ENCODE peak calls at places on chromosomes 12 and 14, in five cellular contexts. One of them, this sample, is unnamed.

GRCh38 chr12:113174461-113175384 is 10.6 kb downstream of the DDX54 start:
- DNase-seq in right lobe of liver: peak; percentile 76
- DNase-seq in sigmoid colon: no peak
- DNase-seq in Peyer's patch: peak; percentile 80
- DNase-seq in esophagus squamous epithelium: no peak
- DNase-seq in this sample: peak; percentile 60

GRCh38 chr14:75879031-75879430 is 102.8 kb downstream of the TGFB3 start:
- DNase-seq in esophagus squamous epithelium: no peak
- DNase-seq in right lobe of liver: no peak
- DNase-seq in sigmoid colon: no peak
- DNase-seq in Peyer's patch: no peak
- DNase-seq in this sample: no peak

GRCh38 chr12:75812341-75813018 is 219.1 kb downstream of the PHLDA1 start:
- DNase-seq in esophagus squamous epithelium: no peak
- DNase-seq in sigmoid colon: no peak
- DNase-seq in Peyer's patch: no peak
- DNase-seq in right lobe of liver: no peak
- DNase-seq in this sample: no peak

GRCh38 chr12:117807355-117807754 is 161.4 kb downstream of the KSR2 start:
- DNase-seq in right lobe of liver: no peak
- DNase-seq in Peyer's patch: no peak
- DNase-seq in esophagus squamous epithelium: no peak
- DNase-seq in sigmoid colon: no peak
- DNase-seq in this sample: no peak

GRCh38 chr14:74890262-74890661 is 8.5 kb downstream of the DLST start:
- DNase-seq in right lobe of liver: no peak
- DNase-seq in esophagus squamous epithelium: no peak
- DNase-seq in sigmoid colon: no peak
- DNase-seq in Peyer's patch: no peak
- DNase-seq in this sample: no peak

GRCh38 chr14:103185051-103186027 is 62.1 kb downstream of the TNFAIP2 start:
- DNase-seq in Peyer's patch: no peak
- DNase-seq in sigmoid colon: peak; percentile 41
- DNase-seq in right lobe of liver: no peak
- DNase-seq in esophagus squamous epithelium: no peak
- DNase-seq in this sample: peak; percentile 54

GRCh38 chr14:61602733-61603077 is 92.6 kb upstream of the HIF1A start:
- DNase-seq in Peyer's patch: no peak
- DNase-seq in right lobe of liver: no peak
- DNase-seq in esophagus squamous epithelium: no peak
- DNase-seq in sigmoid colon: no peak
- DNase-seq in this sample: no peak

GRCh38 chr12:106126441-106127288 is 12.1 kb downstream of the NUAK1 start:
- DNase-seq in esophagus squamous epithelium: no peak
- DNase-seq in right lobe of liver: no peak
- DNase-seq in Peyer's patch: no peak
- DNase-seq in sigmoid colon: peak; percentile 62
- DNase-seq in this sample: no peak

GRCh38 chr14:59406454-59407245 is 58.5 kb downstream of the GPR135 start:
- DNase-seq in esophagus squamous epithelium: no peak
- DNase-seq in Peyer's patch: no peak
- DNase-seq in sigmoid colon: no peak
- DNase-seq in right lobe of liver: no peak
- DNase-seq in this sample: no peak

GRCh38 chr14:104288272-104288671 is 149.9 kb downstream of the KIF26A start:
- DNase-seq in sigmoid colon: peak; percentile 37
- DNase-seq in right lobe of liver: peak; percentile 34
- DNase-seq in Peyer's patch: peak; percentile 19
- DNase-seq in esophagus squamous epithelium: no peak
- DNase-seq in this sample: no peak

GRCh38 chr14:72880164-72880563 is 13.7 kb downstream of the DPF3 start:
- DNase-seq in sigmoid colon: no peak
- DNase-seq in Peyer's patch: no peak
- DNase-seq in right lobe of liver: no peak
- DNase-seq in esophagus squamous epithelium: no peak
- DNase-seq in this sample: peak; percentile 26

GRCh38 chr12:89949457-89950195 is 241.0 kb upstream of the ATP2B1 start:
- DNase-seq in right lobe of liver: no peak
- DNase-seq in sigmoid colon: no peak
- DNase-seq in Peyer's patch: no peak
- DNase-seq in esophagus squamous epithelium: no peak
- DNase-seq in this sample: peak; percentile 26

GRCh38 chr12:105945935-105946334 is 192.8 kb downstream of the NUAK1 start:
- DNase-seq in right lobe of liver: no peak
- DNase-seq in Peyer's patch: no peak
- DNase-seq in sigmoid colon: no peak
- DNase-seq in esophagus squamous epithelium: no peak
- DNase-seq in this sample: no peak

GRCh38 chr14:91383439-91383838 is 34.2 kb downstream of the CCDC88C start:
- DNase-seq in right lobe of liver: no peak
- DNase-seq in esophagus squamous epithelium: no peak
- DNase-seq in sigmoid colon: no peak
- DNase-seq in Peyer's patch: no peak
- DNase-seq in this sample: no peak

GRCh38 chr12:3436496-3437060 is 54.4 kb upstream of the PRMT8 start:
- DNase-seq in Peyer's patch: no peak
- DNase-seq in sigmoid colon: no peak
- DNase-seq in right lobe of liver: no peak
- DNase-seq in esophagus squamous epithelium: no peak
- DNase-seq in this sample: no peak

GRCh38 chr14:99287269-99287942 is 15.4 kb upstream of the BCL11B start:
- DNase-seq in esophagus squamous epithelium: no peak
- DNase-seq in right lobe of liver: no peak
- DNase-seq in sigmoid colon: no peak
- DNase-seq in Peyer's patch: no peak
- DNase-seq in this sample: no peak

GRCh38 chr12:104410326-104410725 is 46.4 kb upstream of the CHST11 start:
- DNase-seq in esophagus squamous epithelium: no peak
- DNase-seq in sigmoid colon: no peak
- DNase-seq in Peyer's patch: no peak
- DNase-seq in right lobe of liver: no peak
- DNase-seq in this sample: no peak

GRCh38 chr12:95857799-95858198 is 953 bp upstream of the SNRPF start:
- DNase-seq in sigmoid colon: no peak
- DNase-seq in esophagus squamous epithelium: no peak
- DNase-seq in Peyer's patch: no peak
- DNase-seq in right lobe of liver: no peak
- DNase-seq in this sample: peak; percentile 27

GRCh38 chr14:81169711-81170103 is 51.1 kb downstream of the GTF2A1 start:
- DNase-seq in Peyer's patch: peak; percentile 60
- DNase-seq in sigmoid colon: peak; percentile 87
- DNase-seq in esophagus squamous epithelium: no peak
- DNase-seq in right lobe of liver: peak; percentile 81
- DNase-seq in this sample: peak; percentile 61

GRCh38 chr12:25052191-25053020 is 103.5 kb upstream of the BCAT1 start:
- DNase-seq in Peyer's patch: no peak
- DNase-seq in sigmoid colon: no peak
- DNase-seq in esophagus squamous epithelium: no peak
- DNase-seq in right lobe of liver: no peak
- DNase-seq in this sample: peak; percentile 76

GRCh38 chr12:53049582-53050318 is at the start of gene TNS2:
- DNase-seq in esophagus squamous epithelium: no peak
- DNase-seq in right lobe of liver: peak; percentile 88
- DNase-seq in Peyer's patch: peak; percentile 85
- DNase-seq in sigmoid colon: peak; percentile 95
- DNase-seq in this sample: no peak

GRCh38 chr14:51953996-51954395 is 35.4 kb upstream of the RTRAF start:
- DNase-seq in sigmoid colon: no peak
- DNase-seq in right lobe of liver: no peak
- DNase-seq in Peyer's patch: no peak
- DNase-seq in esophagus squamous epithelium: no peak
- DNase-seq in this sample: no peak

GRCh38 chr12:124646385-124647230 is 79.2 kb upstream of the NCOR2 start:
- DNase-seq in right lobe of liver: no peak
- DNase-seq in Peyer's patch: no peak
- DNase-seq in esophagus squamous epithelium: no peak
- DNase-seq in sigmoid colon: no peak
- DNase-seq in this sample: no peak

GRCh38 chr12:124436366-124436765 is 131.0 kb downstream of the NCOR2 start:
- DNase-seq in sigmoid colon: no peak
- DNase-seq in esophagus squamous epithelium: no peak
- DNase-seq in Peyer's patch: no peak
- DNase-seq in right lobe of liver: no peak
- DNase-seq in this sample: no peak

GRCh38 chr12:96249196-96250118 is 55.3 kb downstream of the ELK3 start:
- DNase-seq in right lobe of liver: no peak
- DNase-seq in Peyer's patch: no peak
- DNase-seq in esophagus squamous epithelium: no peak
- DNase-seq in sigmoid colon: peak; percentile 91
- DNase-seq in this sample: no peak

GRCh38 chr12:100733817-100734593 is 60.6 kb upstream of the ANO4 start:
- DNase-seq in right lobe of liver: no peak
- DNase-seq in sigmoid colon: no peak
- DNase-seq in esophagus squamous epithelium: no peak
- DNase-seq in Peyer's patch: no peak
- DNase-seq in this sample: no peak

GRCh38 chr14:102222751-102223150 is 82.2 kb downstream of the MOK start:
- DNase-seq in sigmoid colon: no peak
- DNase-seq in esophagus squamous epithelium: no peak
- DNase-seq in Peyer's patch: no peak
- DNase-seq in right lobe of liver: no peak
- DNase-seq in this sample: no peak

GRCh38 chr12:46675736-46676135 is 150.1 kb downstream of the SLC38A4 start:
- DNase-seq in Peyer's patch: no peak
- DNase-seq in right lobe of liver: peak; percentile 48
- DNase-seq in sigmoid colon: no peak
- DNase-seq in esophagus squamous epithelium: no peak
- DNase-seq in this sample: peak; percentile 3

GRCh38 chr12:131041968-131042847 is 88.5 kb downstream of the ADGRD1 start:
- DNase-seq in right lobe of liver: peak; percentile 31
- DNase-seq in Peyer's patch: no peak
- DNase-seq in esophagus squamous epithelium: no peak
- DNase-seq in sigmoid colon: no peak
- DNase-seq in this sample: no peak

GRCh38 chr12:49730050-49730449 is 11.3 kb upstream of the TMBIM6 start:
- DNase-seq in Peyer's patch: no peak
- DNase-seq in sigmoid colon: no peak
- DNase-seq in right lobe of liver: no peak
- DNase-seq in esophagus squamous epithelium: no peak
- DNase-seq in this sample: no peak

GRCh38 chr12:49733219-49734017 is 7.9 kb upstream of the TMBIM6 start:
- DNase-seq in right lobe of liver: no peak
- DNase-seq in sigmoid colon: no peak
- DNase-seq in esophagus squamous epithelium: no peak
- DNase-seq in Peyer's patch: no peak
- DNase-seq in this sample: no peak

GRCh38 chr12:49730568-49731101 is 10.7 kb upstream of the TMBIM6 start:
- DNase-seq in Peyer's patch: no peak
- DNase-seq in esophagus squamous epithelium: no peak
- DNase-seq in right lobe of liver: no peak
- DNase-seq in sigmoid colon: no peak
- DNase-seq in this sample: peak; percentile 90

DNA sequence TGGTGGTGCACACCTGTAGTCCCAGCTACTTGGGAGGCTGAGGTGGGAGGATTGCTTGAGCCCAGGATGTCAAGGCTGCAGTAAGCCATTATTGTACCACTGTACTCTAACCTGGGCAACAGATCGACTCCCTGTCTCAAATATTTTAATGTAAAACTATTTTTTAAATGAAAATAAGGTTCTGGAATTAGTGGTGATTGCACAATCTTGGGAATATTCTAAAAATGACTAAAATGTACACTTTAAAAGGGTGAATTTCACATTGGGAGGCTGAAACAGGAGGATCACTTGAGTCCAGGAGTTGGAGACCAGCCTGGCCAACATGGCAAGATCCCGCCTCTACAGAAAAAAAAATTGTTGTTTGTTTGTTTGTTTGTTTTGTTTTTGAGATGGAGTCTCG is 12.9 kb upstream of the TMBIM6 start:
- DNase-seq in esophagus squamous epithelium: no peak
- DNase-seq in sigmoid colon: no peak
- DNase-seq in right lobe of liver: no peak
- DNase-seq in Peyer's patch: no peak
- DNase-seq in this sample: no peak
- TF ChIP-seq POLR2A in esophagus squamous epithelium: no peak
- TF ChIP-seq POLR2A in sigmoid colon: no peak
- TF ChIP-seq POLR2A in right lobe of liver: no peak
- TF ChIP-seq POLR2A in Peyer's patch: no peak
- TF ChIP-seq POLR2A in this sample: no peak

GRCh38 chr14:24437020-24437735 is 5.4 kb downstream of the SDR39U1 start:
- DNase-seq in Peyer's patch: no peak
- DNase-seq in sigmoid colon: peak; percentile 64
- DNase-seq in esophagus squamous epithelium: no peak
- DNase-seq in right lobe of liver: no peak
- DNase-seq in this sample: no peak

GRCh38 chr14:24437736-24438067 is 4.9 kb downstream of the SDR39U1 start:
- DNase-seq in sigmoid colon: no peak
- DNase-seq in esophagus squamous epithelium: no peak
- DNase-seq in right lobe of liver: no peak
- DNase-seq in Peyer's patch: no peak
- DNase-seq in this sample: no peak

GRCh38 chr14:24439257-24439656 is 3.3 kb downstream of the SDR39U1 start:
- DNase-seq in sigmoid colon: no peak
- DNase-seq in esophagus squamous epithelium: no peak
- DNase-seq in right lobe of liver: no peak
- DNase-seq in Peyer's patch: no peak
- DNase-seq in this sample: no peak

GRCh38 chr14:24439830-24440605 is 2.6 kb downstream of the SDR39U1 start:
- DNase-seq in right lobe of liver: no peak
- DNase-seq in Peyer's patch: no peak
- DNase-seq in esophagus squamous epithelium: no peak
- DNase-seq in sigmoid colon: peak; percentile 68
- DNase-seq in this sample: no peak

GRCh38 chr14:24438198-24439095 is 4.1 kb downstream of the SDR39U1 start:
- DNase-seq in sigmoid colon: no peak
- DNase-seq in right lobe of liver: no peak
- DNase-seq in Peyer's patch: no peak
- DNase-seq in esophagus squamous epithelium: no peak
- DNase-seq in this sample: no peak
- TF ChIP-seq POLR2A in sigmoid colon: no peak
- TF ChIP-seq POLR2A in right lobe of liver: no peak
- TF ChIP-seq POLR2A in Peyer's patch: no peak
- TF ChIP-seq POLR2A in esophagus squamous epithelium: no peak
- TF ChIP-seq POLR2A in this sample: peak; percentile 38

GRCh38 chr12:12549426-12549825 is 13.2 kb downstream of the DUSP16 start:
- DNase-seq in esophagus squamous epithelium: no peak
- DNase-seq in sigmoid colon: no peak
- DNase-seq in right lobe of liver: no peak
- DNase-seq in Peyer's patch: no peak
- DNase-seq in this sample: no peak
- TF ChIP-seq POLR2A in esophagus squamous epithelium: no peak
- TF ChIP-seq POLR2A in sigmoid colon: no peak
- TF ChIP-seq POLR2A in right lobe of liver: no peak
- TF ChIP-seq POLR2A in Peyer's patch: no peak
- TF ChIP-seq POLR2A in this sample: no peak

DNA sequence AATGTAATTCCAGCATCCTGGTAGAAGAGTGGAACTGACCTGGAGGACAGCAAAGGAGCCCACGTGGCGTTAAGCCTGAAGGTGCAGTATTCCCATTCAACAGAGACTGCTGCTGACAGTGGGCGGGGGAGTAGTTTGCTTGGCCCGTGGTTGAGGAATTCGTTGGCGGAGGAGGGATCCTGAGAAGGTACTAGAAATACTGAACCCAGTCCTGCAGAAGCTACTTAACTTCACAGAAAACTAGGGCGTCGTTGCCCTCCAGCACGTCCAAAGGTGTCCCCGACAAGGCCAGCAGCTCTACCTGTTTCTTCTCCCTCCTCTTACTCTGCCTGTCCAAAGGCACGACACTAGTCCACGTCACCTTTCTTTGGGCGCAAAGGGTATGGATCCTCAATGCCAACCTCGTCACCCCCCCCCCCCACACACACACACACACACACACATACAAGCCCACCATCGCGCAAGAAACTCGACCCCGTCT is 303 bp downstream of the PUS7L start:
- DNase-seq in Peyer's patch: no peak
- DNase-seq in sigmoid colon: peak; percentile 62
- DNase-seq in esophagus squamous epithelium: no peak
- DNase-seq in right lobe of liver: no peak
- DNase-seq in this sample: no peak
- TF ChIP-seq POLR2A in Peyer's patch: no peak
- TF ChIP-seq POLR2A in sigmoid colon: no peak
- TF ChIP-seq POLR2A in esophagus squamous epithelium: no peak
- TF ChIP-seq POLR2A in right lobe of liver: no peak
- TF ChIP-seq POLR2A in this sample: no peak

This sample was measured in erythroblast.